ENCODE peak calls at places on chromosomes 12 and 14, in seven cellular contexts. D, Z, O, Y, C, J and F are unnamed samples.

GRCh38 chr14:95222151-95222631 is 64.9 kb upstream of the DICER1 start:
- DNase-seq in Y (no peak), O (no peak), Z (no peak), D (no peak), J (no peak), C (no peak), F (no peak)

GRCh38 chr14:75383721-75384120 is 44.1 kb upstream of the JDP2 start:
- DNase-seq in C (no peak), J (no peak), Y (no peak), O (no peak), D (no peak), Z (no peak), F (no peak)

GRCh38 chr14:101178184-101179072 is 274.9 kb upstream of the RTL1 start:
- DNase-seq in D (no peak), C (no peak), O (no peak), Z (no peak), Y (no peak), J (no peak), F (no peak)

GRCh38 chr14:50947446-50947845 is 3.2 kb upstream of the PYGL start:
- DNase-seq in O (no peak), Z (no peak), C (no peak), D (peak), Y (no peak), J (no peak), F (no peak)

GRCh38 chr12:67415473-67415872 is 146.3 kb downstream of the CAND1 start:
- DNase-seq in J (no peak), C (peak), Z (no peak), O (peak), D (peak), Y (no peak), F (no peak)

GRCh38 chr14:104797112-104798044 is 1.8 kb upstream of the AKT1 start:
- DNase-seq in Z (peak), O (no peak), J (no peak), Y (no peak), C (peak), D (no peak), F (no peak)

GRCh38 chr14:58785741-58786140 is 148.0 kb downstream of the DACT1 start:
- DNase-seq in C (no peak), Y (no peak), J (no peak), O (no peak), Z (no peak), D (no peak), F (no peak)

GRCh38 chr12:3604750-3605638 is 114.0 kb downstream of the PRMT8 start:
- DNase-seq in O (no peak), Z (no peak), Y (peak), C (peak), D (peak), J (no peak), F (no peak)

GRCh38 chr12:23083267-23083666 is 458.3 kb downstream of the ETNK1 start:
- DNase-seq in C (no peak), Y (no peak), O (no peak), D (peak), J (peak), Z (no peak), F (no peak)

GRCh38 chr14:34035177-34035933 is 84.5 kb upstream of the EGLN3 start:
- DNase-seq in Z (no peak), C (no peak), J (no peak), Y (no peak), D (no peak), O (no peak), F (no peak)

GRCh38 chr14:56708704-56709103 is 101.6 kb downstream of the OTX2 start:
- DNase-seq in D (no peak), Y (no peak), C (no peak), O (no peak), Z (no peak), J (no peak), F (no peak)

GRCh38 chr12:99442758-99443157 is 204.8 kb upstream of the GARIN6 start:
- DNase-seq in J (no peak), O (no peak), Z (no peak), Y (no peak), D (no peak), C (no peak), F (no peak)

GRCh38 chr12:110312581-110313360 is 31.7 kb downstream of the ATP2A2 start:
- DNase-seq in Z (no peak), O (no peak), Y (no peak), C (no peak), D (peak), J (no peak), F (no peak)

GRCh38 chr14:89427426-89428162 is 10.6 kb upstream of the FOXN3 start:
- DNase-seq in J (no peak), C (no peak), Z (no peak), D (peak), Y (no peak), O (no peak), F (no peak)

GRCh38 chr14:74405663-74406062 is 20.3 kb downstream of the SYNDIG1L start:
- DNase-seq in J (no peak), O (no peak), C (no peak), D (no peak), Z (no peak), Y (no peak), F (no peak)

GRCh38 chr12:49293056-49293956 is 1.6 kb upstream of the PRPH start:
- DNase-seq in J (no peak), C (peak), Y (no peak), O (no peak), Z (peak), D (peak), F (no peak)

GRCh38 chr14:94171208-94171607 is 2.9 kb upstream of the PPP4R4 start:
- DNase-seq in J (no peak), Z (no peak), O (no peak), D (peak), Y (no peak), C (no peak), F (no peak)

GRCh38 chr12:93442411-93443340 is 929 bp upstream of the UBE2N start:
- DNase-seq in Y (no peak), O (no peak), C (peak), D (no peak), J (no peak), Z (no peak), F (no peak)

GRCh38 chr12:115079760-115080159 is 395.8 kb upstream of the TBX3 start:
- DNase-seq in D (no peak), C (no peak), J (no peak), Z (no peak), O (no peak), Y (no peak), F (no peak)

GRCh38 chr12:53062011-53062961 is 12.4 kb downstream of the TNS2 start:
- DNase-seq in C (no peak), Y (no peak), J (no peak), D (no peak), Z (no peak), O (no peak), F (no peak)

GRCh38 chr14:61147898-61148549 is 133.1 kb downstream of the TMEM30B start:
- DNase-seq in Z (no peak), C (peak), J (peak), D (peak), O (peak), Y (no peak), F (peak)

GRCh38 chr14:41606249-41607118 is at the start of gene LRFN5:
- DNase-seq in O (no peak), Y (no peak), D (peak), J (no peak), Z (peak), C (peak), F (no peak)

GRCh38 chr12:132836803-132837331 is 8.2 kb upstream of the GOLGA3 start:
- DNase-seq in Y (no peak), D (no peak), C (no peak), J (no peak), Z (no peak), O (no peak), F (no peak)

GRCh38 chr14:56055521-56055920 is 62.7 kb upstream of the PELI2 start:
- DNase-seq in C (no peak), J (no peak), D (no peak), Z (no peak), Y (no peak), O (no peak), F (no peak)

GRCh38 chr14:70018713-70019201 is 139.5 kb downstream of the SMOC1 start:
- DNase-seq in O (no peak), Z (no peak), Y (no peak), J (no peak), D (peak), C (no peak), F (no peak)

DNA sequence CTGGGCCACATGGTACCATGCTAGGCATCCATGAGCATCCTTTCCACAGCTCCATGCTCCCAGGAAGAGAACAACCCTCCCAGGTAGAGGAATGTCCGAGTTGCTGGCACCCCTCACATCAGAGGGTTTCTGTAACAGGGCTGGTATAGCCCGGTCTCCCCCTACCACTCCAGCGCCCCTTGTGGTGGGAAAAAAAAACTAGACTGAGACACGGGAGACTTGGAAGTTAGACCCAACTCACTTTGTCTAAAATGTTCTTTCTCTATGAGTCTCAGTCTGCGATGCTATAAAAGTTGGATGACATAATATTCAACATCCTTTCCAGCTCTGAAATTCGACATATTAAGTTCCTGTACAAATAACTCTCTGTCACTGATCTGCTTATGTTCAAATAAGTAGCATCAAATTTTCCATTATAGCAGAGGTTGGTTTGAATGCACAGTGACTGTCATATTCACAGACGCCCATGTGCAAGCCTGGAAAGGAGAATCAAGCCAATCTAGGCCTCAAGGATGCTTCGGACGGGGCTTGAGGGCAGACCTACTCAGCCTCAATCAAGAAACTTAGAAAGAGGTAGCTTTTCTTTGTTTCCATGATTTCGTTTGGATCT is 25.7 kb upstream of the TC2N start:
- DNase-seq in D (no peak), J (no peak), Z (peak), C (peak), Y (no peak), O (no peak), F (no peak)
- TF ChIP-seq CTCF in D (peak), J (peak), Z (peak), C (peak), Y (peak), O (peak), F (peak)

GRCh38 chr12:5648692-5649338 is 216.9 kb downstream of the NTF3 start:
- DNase-seq in Y (peak), J (peak), Z (peak), O (no peak), C (peak), D (no peak), F (no peak)
- TF ChIP-seq CTCF in Y (peak), J (peak), Z (peak), O (peak), C (peak), D (no peak), F (peak)

DNA sequence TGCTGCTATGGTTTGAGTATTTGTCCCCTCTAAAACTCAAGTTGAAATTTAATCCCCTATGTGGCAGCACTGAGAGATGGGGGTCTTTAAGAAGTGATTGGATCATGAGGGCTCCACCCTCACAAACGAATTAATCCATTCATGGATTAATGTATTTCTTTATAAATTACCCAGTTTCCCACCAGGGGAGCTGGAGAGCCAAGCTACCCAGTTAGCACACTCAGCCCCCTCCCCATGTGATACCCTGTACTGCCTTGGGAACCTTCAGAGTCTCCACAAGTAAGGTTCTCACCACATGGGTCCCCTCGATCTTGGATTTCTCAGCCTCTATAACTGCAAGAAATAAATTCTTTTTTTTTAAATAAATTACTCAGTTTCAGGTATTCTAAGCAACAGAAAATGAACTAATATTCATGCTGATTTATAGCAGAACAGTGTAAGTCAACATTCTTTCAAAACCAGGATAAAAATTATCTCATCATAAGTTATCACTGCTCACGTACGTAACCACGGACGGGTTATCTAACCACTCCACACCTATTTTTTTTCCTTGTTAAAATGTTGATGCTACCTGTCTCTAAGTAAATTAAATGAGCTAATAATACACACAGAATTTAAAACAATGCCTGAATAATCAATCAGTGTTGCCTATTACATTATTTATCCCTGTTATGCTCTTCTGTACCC is 3.6 kb downstream of the NAP1L1 start:
- DNase-seq in O (no peak), D (no peak), Z (no peak), C (peak), J (no peak), Y (no peak), F (no peak)
- TF ChIP-seq CTCF in O (peak), D (no peak), Z (no peak), C (peak), J (peak), Y (peak), F (peak)

GRCh38 chr14:93115920-93116675 is at the start of gene ITPK1:
- DNase-seq in O (no peak), J (no peak), Y (no peak), D (peak), C (peak), Z (peak), F (no peak)
- TF ChIP-seq CTCF in O (no peak), J (no peak), Y (peak), D (peak), C (peak), Z (no peak), F (peak)

GRCh38 chr12:98259667-98260066 is 255.7 kb upstream of the TMPO start:
- DNase-seq in Y (no peak), D (no peak), C (no peak), Z (no peak), J (no peak), O (no peak), F (no peak)

GRCh38 chr12:98260276-98260675 is 255.1 kb upstream of the TMPO start:
- DNase-seq in C (no peak), J (no peak), Z (no peak), O (no peak), Y (no peak), D (no peak), F (no peak)

GRCh38 chr12:98262886-98263285 is 252.5 kb upstream of the TMPO start:
- DNase-seq in O (no peak), Z (no peak), Y (peak), C (peak), J (no peak), D (no peak), F (no peak)
- TF ChIP-seq CTCF in O (no peak), Z (no peak), Y (no peak), C (no peak), J (no peak), D (no peak), F (no peak)